ENCODE peak calls at places on chromosomes 1 and 21, in seven cellular contexts. A, F, U, Z, R, K and G are unnamed samples.

GRCh38 chr1:7680791-7681165 is 90.3 kb upstream of the VAMP3 start:
- DNase-seq in A (no peak), K (no peak), U (no peak), F (peak; percentile 81), Z (peak; percentile 49), R (no peak), G (no peak)

GRCh38 chr1:31203215-31203614 is 36.5 kb downstream of the NKAIN1 start:
- DNase-seq in A (no peak), Z (no peak), R (no peak), K (no peak), F (no peak), U (no peak), G (no peak)

GRCh38 chr1:201119826-201120225 is 7.2 kb downstream of the ASCL5 start:
- DNase-seq in A (no peak), F (no peak), Z (no peak), K (no peak), R (no peak), U (no peak), G (no peak)

GRCh38 chr1:3012511-3013291 is 8.6 kb upstream of the ACTRT2 start:
- DNase-seq in A (peak; percentile 14), K (peak; percentile 58), F (peak; percentile 75), U (peak; percentile 57), R (no peak), Z (peak; percentile 81), G (peak; percentile 48)

GRCh38 chr1:18204568-18204967 is 97.0 kb downstream of the IGSF21 start:
- DNase-seq in R (no peak), F (no peak), U (no peak), A (no peak), K (no peak), Z (no peak), G (no peak)

GRCh38 chr1:214155987-214156567 is 124.9 kb upstream of the SMYD2 start:
- DNase-seq in K (peak; percentile 78), F (no peak), U (no peak), A (no peak), Z (no peak), R (no peak), G (no peak)

GRCh38 chr1:30541721-30542485 is 181.5 kb downstream of the MATN1 start:
- DNase-seq in R (no peak), U (no peak), F (no peak), Z (no peak), A (no peak), K (no peak), G (no peak)

GRCh38 chr1:116540088-116540487 is 30.7 kb downstream of the CD58 start:
- DNase-seq in U (no peak), A (no peak), K (no peak), R (peak; percentile 49), Z (no peak), F (no peak), G (no peak)

GRCh38 chr1:167927075-167927754 is 9.3 kb upstream of the DCAF6 start:
- DNase-seq in K (no peak), U (no peak), A (no peak), F (no peak), R (peak; percentile 25), Z (no peak), G (no peak)

GRCh38 chr1:244460195-244460594 is 878 bp upstream of the CATSPERE start:
- DNase-seq in A (no peak), U (no peak), R (no peak), K (peak; percentile 42), Z (no peak), F (no peak), G (no peak)

GRCh38 chr21:36707763-36708511 is 9.0 kb downstream of the SIM2 start:
- DNase-seq in U (peak; percentile 40), F (peak; percentile 48), A (no peak), K (no peak), R (no peak), Z (no peak), G (no peak)

GRCh38 chr1:54054438-54054749 is 986 bp downstream of the TCEANC2 start:
- DNase-seq in U (no peak), A (no peak), K (no peak), Z (no peak), F (no peak), R (no peak), G (no peak)

GRCh38 chr1:64469121-64469520 is 808 bp upstream of the CACHD1 start:
- DNase-seq in R (no peak), F (no peak), U (no peak), A (no peak), K (no peak), Z (no peak), G (no peak)

GRCh38 chr1:156814571-156815260 is 1.9 kb downstream of the SH2D2A start:
- DNase-seq in R (no peak), F (no peak), U (no peak), Z (no peak), A (no peak), K (no peak), G (no peak)

GRCh38 chr1:61851235-61851634 is 109.0 kb downstream of the PATJ start:
- DNase-seq in F (no peak), A (no peak), R (no peak), K (no peak), U (no peak), Z (no peak), G (no peak)

GRCh38 chr1:191290441-191290840 is 812.8 kb upstream of the BRINP3 start:
- DNase-seq in U (no peak), R (no peak), K (no peak), A (no peak), Z (no peak), F (peak; percentile 28), G (no peak)

GRCh38 chr1:46396429-46397398 is 2.6 kb downstream of the FAAH start:
- DNase-seq in K (no peak), R (no peak), A (no peak), U (no peak), Z (no peak), F (no peak), G (no peak)

GRCh38 chr1:230270185-230270939 is 155.8 kb downstream of the PGBD5 start:
- DNase-seq in A (no peak), U (no peak), Z (no peak), K (no peak), R (no peak), F (no peak), G (no peak)

GRCh38 chr1:53604291-53604919 is 134.6 kb downstream of the GLIS1 start:
- DNase-seq in F (no peak), Z (peak; percentile 1), U (no peak), K (no peak), A (no peak), R (no peak), G (no peak)

GRCh38 chr1:201000391-201000790 is 23.1 kb downstream of the KIF21B start:
- DNase-seq in K (no peak), R (no peak), U (no peak), Z (no peak), F (no peak), A (no peak), G (no peak)

GRCh38 chr1:220918285-220918951 is 39.2 kb downstream of the HLX start:
- DNase-seq in F (no peak), K (no peak), R (no peak), A (no peak), Z (no peak), U (no peak), G (no peak)

GRCh38 chr21:36696640-36697472 is 2.1 kb upstream of the SIM2 start:
- DNase-seq in Z (no peak), R (no peak), A (no peak), K (no peak), F (peak; percentile 58), U (no peak), G (no peak)

GRCh38 chr1:241972703-241973375 is 15.3 kb downstream of the BECN2 start:
- DNase-seq in A (no peak), Z (no peak), R (no peak), F (peak; percentile 74), U (no peak), K (peak; percentile 77), G (no peak)

GRCh38 chr21:16304700-16305099 is 574.9 kb downstream of the USP25 start:
- DNase-seq in A (no peak), F (no peak), U (no peak), Z (no peak), K (no peak), R (no peak), G (no peak)

GRCh38 chr1:203163891-203164635 is 11.6 kb downstream of the MYBPH start:
- DNase-seq in K (no peak), Z (peak; percentile 4), R (no peak), U (no peak), F (no peak), A (no peak), G (no peak)
- H3K4me3 ChIP-seq in K (no peak overlapping the region), Z (no peak overlapping the region), R (no peak overlapping the region), U (no peak overlapping the region), F (no peak overlapping the region), A (no peak overlapping the region), G (no peak overlapping the region)

GRCh38 chr1:40204855-40205254 is 42.9 kb upstream of the TMCO2 start:
- DNase-seq in U (no peak), Z (no peak), K (no peak), A (no peak), F (no peak), R (no peak), G (no peak)
- H3K36me3 ChIP-seq in U (peaks cover 2% of the 10 kb centered on the region), Z (peaks cover 85% of the 10 kb centered on the region), K (no peaks in the 10 kb centered on the region), A (peaks cover 23% of the 10 kb centered on the region), F (peaks cover 9% of the 10 kb centered on the region), R (peaks cover 2% of the 10 kb centered on the region), G (peaks cover 59% of the 10 kb centered on the region)

DNA sequence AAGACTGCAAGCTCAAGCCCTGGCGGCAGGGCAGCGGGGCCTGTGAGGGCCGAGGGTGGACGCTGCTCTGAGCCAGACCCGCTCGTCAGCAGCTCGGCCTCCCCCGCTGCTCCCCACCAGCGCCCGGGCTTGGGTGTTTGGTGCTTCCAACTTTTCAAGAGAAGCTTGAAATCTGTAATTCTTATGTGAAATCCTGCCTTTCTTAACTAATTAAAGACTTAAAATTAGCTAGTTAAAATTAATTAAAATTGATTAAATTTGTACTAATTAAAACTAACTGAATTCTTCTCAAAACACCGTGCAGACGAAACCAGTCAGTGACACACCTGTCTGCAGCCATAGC is 14.0 kb upstream of the SLC19A1 start:
- DNase-seq in K (no peak), F (no peak), R (no peak), Z (no peak), A (no peak), U (no peak), G (no peak)
- H3K4me3 ChIP-seq in K (peak overlapping the region; percentile 40), F (no peak overlapping the region), R (no peak overlapping the region), Z (peak overlapping the region; percentile 67), A (no peak overlapping the region), U (peak overlapping the region; percentile 60), G (peak overlapping the region; percentile 72)

GRCh38 chr1:174988539-174988938 is 11.2 kb upstream of the CACYBP start:
- DNase-seq in R (no peak), U (no peak), A (no peak), K (no peak), F (no peak), Z (no peak), G (no peak)
- H3K36me3 ChIP-seq in R (peaks cover 4% of the 10 kb centered on the region), U (no peaks in the 10 kb centered on the region), A (no peaks in the 10 kb centered on the region), K (no peaks in the 10 kb centered on the region), F (no peaks in the 10 kb centered on the region), Z (peaks cover 30% of the 10 kb centered on the region), G (no peaks in the 10 kb centered on the region)

GRCh38 chr1:151402764-151403163 is 3.4 kb downstream of the PSMB4 start:
- DNase-seq in R (no peak), K (no peak), F (no peak), Z (no peak), U (no peak), A (no peak), G (no peak)
- H3K4me3 ChIP-seq in R (no peak overlapping the region), K (no peak overlapping the region), F (no peak overlapping the region), Z (no peak overlapping the region), U (no peak overlapping the region), A (no peak overlapping the region), G (no peak overlapping the region)